ENCODE peak calls at places on chromosome X, in six cellular contexts. Q, F, K, Z, D and N are unnamed samples.

GRCh38 chrX:100731441-100732281 is at the start of gene SYTL4:
- DNase-seq in Z (peak; percentile 42), K (no peak), F (no peak), Q (peak; percentile 64), D (peak; percentile 81), N (no peak)

GRCh38 chrX:106249706-106250379 is 81.7 kb downstream of the PWWP3B start:
- DNase-seq in Z (no peak), F (peak; percentile 8), D (no peak), K (no peak), Q (no peak), N (no peak)

GRCh38 chrX:71859637-71860036 is 51.0 kb upstream of the NHSL2 start:
- DNase-seq in Z (no peak), K (no peak), D (no peak), Q (no peak), F (peak; percentile 18), N (peak; percentile 11)

GRCh38 chrX:150507251-150507856 is 61.1 kb upstream of the MTM1 start:
- DNase-seq in Q (no peak), Z (peak; percentile 32), F (no peak), D (peak; percentile 80), K (no peak), N (no peak)

GRCh38 chrX:65536291-65536690 is 1.7 kb upstream of the LAS1L start:
- DNase-seq in Q (no peak), F (no peak), D (no peak), K (no peak), Z (no peak), N (no peak)

GRCh38 chrX:73963682-73964081 is 340.3 kb upstream of the ZCCHC13 start:
- DNase-seq in K (no peak), Z (no peak), D (no peak), F (no peak), Q (no peak), N (no peak)

GRCh38 chrX:18360867-18361266 is 6.4 kb upstream of the SCML2 start:
- DNase-seq in K (no peak), D (no peak), Q (no peak), Z (no peak), F (no peak), N (no peak)

GRCh38 chrX:72685018-72685417 is 29.1 kb downstream of the PHKA1 start:
- DNase-seq in F (no peak), Q (no peak), Z (no peak), K (no peak), D (no peak), N (no peak)

GRCh38 chrX:12672362-12673106 is 118.7 kb upstream of the PRPS2 start:
- DNase-seq in K (no peak), D (no peak), F (no peak), Q (no peak), Z (no peak), N (no peak)

GRCh38 chrX:16444353-16444752 is 205.6 kb upstream of the S100G start:
- DNase-seq in D (no peak), F (no peak), Z (no peak), Q (no peak), K (no peak), N (no peak)

GRCh38 chrX:67893931-67894330 is 350.1 kb downstream of the AR start:
- DNase-seq in Q (no peak), D (no peak), Z (no peak), K (no peak), F (no peak), N (no peak)

GRCh38 chrX:108034725-108035124 is 10.1 kb upstream of the VSIG1 start:
- DNase-seq in K (no peak), Z (no peak), Q (no peak), F (no peak), D (no peak), N (no peak)

GRCh38 chrX:98371994-98372393 is 1488.3 kb downstream of the RPA4 start:
- DNase-seq in D (no peak), K (no peak), Q (no peak), F (no peak), Z (no peak), N (no peak)

GRCh38 chrX:78375894-78376293 is 48.5 kb upstream of the CYSLTR1 start:
- DNase-seq in Z (no peak), D (no peak), K (no peak), Q (no peak), F (no peak), N (no peak)

GRCh38 chrX:36214924-36215323 is 295.4 kb downstream of the CFAP47 start:
- DNase-seq in Z (no peak), Q (no peak), D (no peak), F (no peak), K (no peak), N (no peak)

GRCh38 chrX:47226531-47227333 is 6.1 kb upstream of the USP11 start:
- DNase-seq in Q (no peak), F (no peak), K (no peak), Z (no peak), D (peak; percentile 60), N (no peak)

GRCh38 chrX:15475021-15475420 is 18.1 kb downstream of the PIR start:
- DNase-seq in Z (no peak), D (no peak), F (no peak), K (no peak), Q (no peak), N (no peak)

DNA sequence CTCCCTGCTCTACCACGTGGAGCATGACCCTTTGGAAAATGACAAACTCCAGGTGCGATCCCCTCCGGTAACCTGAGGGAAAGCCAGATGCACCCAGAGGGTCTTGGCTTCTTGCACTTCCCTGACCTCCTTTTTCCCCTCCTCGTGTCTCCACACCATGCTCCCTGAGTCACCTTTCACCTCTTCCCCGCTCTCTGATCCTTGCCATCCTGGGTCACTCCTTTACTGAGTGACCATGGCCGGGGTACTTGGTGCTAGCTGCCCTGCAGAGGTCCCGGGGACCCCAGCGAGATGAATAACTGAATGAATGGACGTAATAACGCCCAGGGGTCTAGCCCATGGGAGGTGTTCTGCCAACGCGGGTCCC is 401 bp upstream of the ZFP92 start:
- DNase-seq in K (no peak), F (no peak), Z (no peak), Q (no peak), D (no peak), N (no peak)
- H3K27ac ChIP-seq in K (no peak overlapping the region), F (no peak overlapping the region), Z (peak overlapping the region; percentile 28), Q (no peak overlapping the region), D (no peak overlapping the region), N (no peak overlapping the region)

DNA sequence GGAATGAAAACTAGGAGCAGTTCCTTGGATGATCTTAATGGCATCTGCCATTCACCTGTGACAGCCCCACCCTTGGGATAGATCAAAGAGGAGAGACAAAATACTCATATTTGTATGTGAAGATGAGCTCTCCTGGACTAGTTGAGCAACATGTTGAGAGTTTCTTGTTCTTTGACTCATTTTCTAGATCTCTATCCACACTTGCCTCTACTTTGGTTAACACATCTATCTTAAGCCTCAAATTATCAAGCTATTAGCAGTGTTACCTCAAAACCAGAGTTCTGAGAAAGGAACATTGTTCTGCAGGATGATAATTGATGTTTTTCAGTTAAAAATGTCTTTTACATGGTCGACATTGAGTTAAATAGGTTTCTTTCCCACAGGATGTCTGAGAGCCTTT is 94.2 kb upstream of the TEX13D start:
- DNase-seq in Z (no peak), F (no peak), D (no peak), Q (no peak), K (no peak), N (no peak)
- H3K27ac ChIP-seq in Z (no peak overlapping the region), F (no peak overlapping the region), D (no peak overlapping the region), Q (no peak overlapping the region), K (no peak overlapping the region), N (no peak overlapping the region)

DNA sequence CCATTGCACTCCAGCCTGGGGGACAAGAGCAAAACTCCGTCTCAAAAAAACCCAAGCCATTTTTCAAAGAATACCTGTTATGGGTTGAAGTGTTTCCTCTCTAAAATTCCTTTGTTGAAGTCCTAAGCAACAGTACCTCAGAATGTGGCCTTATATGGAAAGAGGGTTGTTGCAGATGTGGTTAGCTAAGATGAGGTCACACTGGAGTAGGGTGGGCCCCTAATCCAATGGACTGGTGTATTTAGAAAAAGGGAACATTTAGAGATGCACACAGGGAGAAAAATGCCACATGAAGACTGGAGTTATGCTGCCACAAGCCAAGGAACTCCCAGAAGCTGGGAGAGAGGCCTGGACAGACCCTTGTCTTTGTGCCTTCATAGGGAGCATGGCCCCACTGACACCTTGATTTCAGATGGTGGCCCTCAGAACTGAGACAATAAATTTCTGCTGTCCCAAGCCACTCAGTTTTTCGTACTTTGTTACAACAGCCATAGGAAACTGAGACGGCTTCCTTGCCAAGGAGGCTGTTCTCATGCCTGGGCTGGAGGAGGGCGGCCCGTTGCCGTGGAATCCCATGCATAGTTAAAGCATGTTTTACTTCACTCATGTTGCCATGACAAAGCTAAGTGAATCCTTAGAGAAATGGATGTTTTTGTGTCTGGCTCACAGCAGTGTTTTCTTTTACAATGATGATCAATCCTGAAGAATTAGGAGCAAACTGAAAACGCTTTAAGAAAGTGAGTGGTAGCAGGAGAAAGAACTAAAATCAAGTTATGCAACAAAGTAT is 16.5 kb downstream of the TRAPPC2 start:
- DNase-seq in Z (no peak), K (no peak), F (no peak), D (peak; percentile 80), Q (no peak), N (no peak)
- H3K27ac ChIP-seq in Z (peak overlapping the region; percentile 57), K (no peak overlapping the region), F (peak overlapping the region; percentile 33), D (peak overlapping the region; percentile 51), Q (no peak overlapping the region), N (no peak overlapping the region)

GRCh38 chrX:48745222-48745621 is 16.3 kb upstream of the GLOD5 start:
- DNase-seq in D (no peak), F (no peak), K (no peak), Q (no peak), Z (no peak), N (no peak)
- H3K27ac ChIP-seq in D (no peak overlapping the region), F (no peak overlapping the region), K (no peak overlapping the region), Q (no peak overlapping the region), Z (no peak overlapping the region), N (no peak overlapping the region)